ENCODE peak calls at places on chromosomes 4 and X, in nine cellular contexts. G is uterus; Q is fibroblast of the conjunctiva; T is AG20443; V is MM.1S; I is iPS-NIHi11; S is OCI-LY7; U is stimulated activated CD4-positive, alpha-beta T cell treated with anti-CD3 and anti-CD28 coated beads, Interleukin-2, amount 100 ng/mL, for 48 hours; Z is BJ. P is an unnamed sample.

GRCh38 chrX:31337332-31337731 is 265.5 kb upstream of the FTHL17 start:
- DNase-seq in G (no peak), Q (no peak), T (no peak), V (no peak), I (no peak), S (no peak), U (no peak), Z (no peak), P (no peak)

GRCh38 chr4:148776944-148777343 is 334.7 kb upstream of the NR3C2 start:
- DNase-seq in G (no peak), Q (no peak), T (peak), V (no peak), I (no peak), S (no peak), U (no peak), Z (no peak), P (no peak)

GRCh38 chr4:180909279-180909678 is 1333.9 kb upstream of the TENM3 start:
- DNase-seq in G (no peak), Q (no peak), T (peak), V (no peak), I (peak), S (peak), U (no peak), Z (no peak), P (no peak)

GRCh38 chrX:65723706-65724105 is 56.3 kb downstream of the MSN start:
- DNase-seq in G (no peak), Q (no peak), T (no peak), V (peak), I (no peak), S (no peak), U (no peak), Z (no peak), P (no peak)

GRCh38 chr4:174365018-174365587 is 81.4 kb downstream of the CEP44 start:
- DNase-seq in G (no peak), Q (peak), T (peak), V (peak), I (peak), S (peak), U (peak), Z (no peak), P (no peak)

GRCh38 chr4:6608758-6609414 is 31.6 kb upstream of the MRFAP1 start:
- DNase-seq in G (no peak), Q (no peak), T (no peak), V (no peak), I (peak), S (no peak), U (no peak), Z (no peak), P (no peak)

GRCh38 chr4:153409412-153409811 is 56.7 kb upstream of the TMEM131L start:
- DNase-seq in G (no peak), Q (peak), T (peak), V (no peak), I (no peak), S (no peak), U (no peak), Z (no peak), P (no peak)

GRCh38 chr4:100257567-100257966 is 67.3 kb upstream of the DDIT4L start:
- DNase-seq in G (no peak), Q (no peak), T (no peak), V (no peak), I (peak), S (no peak), U (no peak), Z (no peak), P (no peak)

GRCh38 chr4:174107749-174108354 is 175.6 kb downstream of the FBXO8 start:
- DNase-seq in G (no peak), Q (no peak), T (no peak), V (no peak), I (no peak), S (no peak), U (no peak), Z (no peak), P (no peak)

GRCh38 chr4:28287837-28288236 is 1427.2 kb downstream of the STIM2 start:
- DNase-seq in G (no peak), Q (peak), T (peak), V (no peak), I (no peak), S (no peak), U (no peak), Z (peak), P (no peak)

GRCh38 chr4:152778656-152779512 is 646 bp downstream of the TIGD4 start:
- DNase-seq in G (no peak), Q (no peak), T (peak), V (peak), I (peak), S (peak), U (peak), Z (no peak), P (no peak)

GRCh38 chr4:82230310-82230709 is 143.5 kb downstream of the HNRNPD start:
- DNase-seq in G (no peak), Q (no peak), T (no peak), V (no peak), I (no peak), S (no peak), U (no peak), Z (no peak), P (no peak)

GRCh38 chr4:3204021-3204431 is 44.9 kb upstream of the MSANTD1 start:
- DNase-seq in G (peak), Q (peak), T (peak), V (no peak), I (no peak), S (no peak), U (no peak), Z (peak), P (no peak)